ENCODE peak calls at places on chromosomes 1 and 21, in eight cellular contexts. I, U, R, B, N, P, W and T are unnamed samples.

GRCh38 chr1:31393463-31393862 is 19.6 kb upstream of the SERINC2 start:
- DNase-seq in I (no peak), U (no peak), R (no peak), B (no peak), N (no peak), P (no peak), W (no peak), T (no peak)

GRCh38 chr1:22317231-22317919 is 134.3 kb upstream of the ZBTB40 start:
- DNase-seq in I (no peak), U (no peak), R (no peak), B (no peak), N (peak), P (no peak), W (no peak), T (no peak)

GRCh38 chr1:159931101-159931816 is 6.0 kb upstream of the TAGLN2 start:
- DNase-seq in I (no peak), U (no peak), R (no peak), B (no peak), N (no peak), P (no peak), W (no peak), T (no peak)

GRCh38 chr21:36606292-36606982 is 92.5 kb upstream of the SIM2 start:
- DNase-seq in I (no peak), U (no peak), R (no peak), B (no peak), N (no peak), P (no peak), W (no peak), T (no peak)

GRCh38 chr1:2174348-2175054 is 20.1 kb downstream of the FAAP20 start:
- DNase-seq in I (peak), U (peak), R (peak), B (peak), N (peak), P (peak), W (no peak), T (peak)

GRCh38 chr1:224205438-224205840 is 22.4 kb downstream of the DEGS1 start:
- DNase-seq in I (no peak), U (peak), R (peak), B (no peak), N (no peak), P (no peak), W (no peak), T (peak)

GRCh38 chr1:231062500-231063270 is 22.6 kb upstream of the FAM89A start:
- DNase-seq in I (no peak), U (no peak), R (peak), B (no peak), N (no peak), P (no peak), W (no peak), T (no peak)

GRCh38 chr1:59520759-59521442 is 224.0 kb downstream of the FGGY start:
- DNase-seq in I (no peak), U (no peak), R (peak), B (peak), N (no peak), P (no peak), W (no peak), T (peak)

GRCh38 chr1:246893205-246893939 is 38.4 kb downstream of the AHCTF1 start:
- DNase-seq in I (no peak), U (no peak), R (no peak), B (no peak), N (no peak), P (no peak), W (no peak), T (no peak)

GRCh38 chr1:110336300-110337039 is 2.7 kb upstream of the RBM15 start:
- DNase-seq in I (peak), U (no peak), R (no peak), B (no peak), N (no peak), P (no peak), W (no peak), T (peak)

DNA sequence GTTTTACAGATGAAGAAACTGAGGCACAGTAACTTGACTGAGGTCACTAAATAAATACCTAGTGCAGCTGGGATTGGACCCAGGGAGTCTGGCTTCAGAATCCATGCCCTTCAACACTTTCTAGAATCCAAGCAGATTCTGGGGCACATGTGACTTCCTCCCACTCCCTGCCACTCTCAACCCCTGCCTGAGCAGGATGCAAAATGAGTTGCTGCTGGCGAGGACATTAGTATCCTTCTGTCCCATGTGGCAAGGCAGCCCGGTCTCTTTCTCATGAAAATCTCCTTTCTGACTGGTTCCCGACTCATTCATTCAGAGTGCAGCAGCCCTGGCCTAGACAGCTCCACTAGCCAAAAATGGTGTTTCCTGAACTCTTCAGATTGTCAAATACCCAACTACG is 28.4 kb downstream of the TNNT2 start:
- DNase-seq in I (no peak), U (no peak), R (no peak), B (no peak), N (no peak), P (no peak), W (no peak), T (no peak)
- TF ChIP-seq POLR2A in I (no peak), U (no peak), R (no peak), B (no peak), N (no peak), P (no peak), W (no peak), T (no peak)

GRCh38 chr1:173489149-173489600 is 12.0 kb downstream of the PRDX6 start:
- DNase-seq in I (no peak), U (peak), R (peak), B (no peak), N (no peak), P (no peak), W (no peak), T (no peak)
- TF ChIP-seq POLR2A in I (no peak), U (no peak), R (no peak), B (no peak), N (no peak), P (no peak), W (no peak), T (no peak)

DNA sequence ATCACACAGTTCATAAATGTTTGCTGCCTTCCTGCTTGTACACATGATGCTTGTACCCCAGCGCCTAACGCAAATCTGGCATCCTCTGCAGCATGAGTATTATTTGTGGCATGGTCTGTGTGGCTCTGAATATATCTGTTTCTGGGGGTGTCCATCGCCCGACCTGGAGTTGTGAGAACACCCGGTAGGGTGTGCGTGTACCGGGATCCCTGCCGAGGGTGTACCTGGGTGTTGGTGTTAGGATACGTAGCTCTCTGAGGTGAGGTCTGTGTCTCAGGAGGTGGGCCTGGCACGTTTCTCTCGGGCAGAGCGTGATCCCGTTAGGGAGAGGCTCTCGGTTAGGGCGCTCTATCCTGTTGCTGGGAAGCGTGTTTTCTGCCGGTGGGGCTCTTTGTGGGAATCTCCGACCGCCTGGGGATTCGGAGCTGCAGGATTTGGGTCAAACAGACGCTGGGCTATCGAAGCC is 10.4 kb upstream of the CDC20 start:
- DNase-seq in I (no peak), U (peak), R (no peak), B (no peak), N (no peak), P (no peak), W (no peak), T (no peak)
- TF ChIP-seq POLR2A in I (no peak), U (no peak), R (no peak), B (no peak), N (no peak), P (no peak), W (no peak), T (no peak)

GRCh38 chr1:117120774-117121588 is 568 bp downstream of the TRIM45 start:
- DNase-seq in I (no peak), U (peak), R (peak), B (no peak), N (no peak), P (no peak), W (no peak), T (peak)

GRCh38 chr1:117122297-117123025 is 912 bp upstream of the TRIM45 start:
- DNase-seq in I (no peak), U (no peak), R (no peak), B (no peak), N (no peak), P (no peak), W (no peak), T (no peak)

GRCh38 chr1:117118101-117118500 is 3.4 kb downstream of the TRIM45 start:
- DNase-seq in I (no peak), U (no peak), R (no peak), B (no peak), N (no peak), P (no peak), W (no peak), T (no peak)

GRCh38 chr1:117123274-117123673 is 1.7 kb upstream of the TRIM45 start:
- DNase-seq in I (no peak), U (no peak), R (no peak), B (no peak), N (no peak), P (no peak), W (no peak), T (no peak)

DNA sequence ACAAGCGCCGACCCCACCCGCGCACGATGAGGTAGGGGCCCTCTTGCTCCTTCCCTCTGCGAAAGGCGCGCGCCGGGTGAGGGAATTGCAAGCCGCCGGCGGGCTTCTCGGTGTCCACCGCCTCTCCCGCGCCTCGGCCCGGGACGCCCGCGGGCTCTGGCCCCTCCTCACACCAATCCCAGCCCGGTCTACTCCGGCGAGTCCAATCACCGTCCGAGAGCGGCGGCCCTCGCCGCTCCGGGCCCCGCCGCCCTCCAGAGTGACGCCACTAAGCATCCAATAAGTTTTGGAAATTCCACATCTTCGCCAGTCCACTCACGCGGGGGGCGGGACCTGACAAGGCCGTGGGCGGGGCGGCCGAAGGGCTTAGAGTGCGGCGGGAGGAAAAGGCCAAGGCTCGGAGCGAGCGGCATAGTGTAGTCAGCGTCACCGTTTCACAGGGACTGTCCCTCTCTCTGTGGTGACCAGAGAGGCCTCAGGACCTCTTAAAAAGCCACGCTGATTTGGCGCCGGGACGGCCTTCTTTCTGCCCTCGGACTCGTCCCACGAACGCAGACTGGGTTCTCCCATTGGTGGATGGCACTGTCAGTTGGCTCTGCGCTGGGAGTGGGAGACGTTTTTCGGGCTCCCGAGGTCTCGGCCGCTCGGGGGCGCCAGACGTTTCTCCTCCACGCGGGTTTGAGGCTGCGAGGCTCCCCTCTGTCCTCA is at the start of gene TRIM45:
- DNase-seq in I (peak), U (peak), R (peak), B (peak), N (peak), P (peak), W (peak), T (peak)
- TF ChIP-seq POLR2A in I (no peak), U (peak), R (peak), B (no peak), N (no peak), P (no peak), W (peak), T (no peak)

DNA sequence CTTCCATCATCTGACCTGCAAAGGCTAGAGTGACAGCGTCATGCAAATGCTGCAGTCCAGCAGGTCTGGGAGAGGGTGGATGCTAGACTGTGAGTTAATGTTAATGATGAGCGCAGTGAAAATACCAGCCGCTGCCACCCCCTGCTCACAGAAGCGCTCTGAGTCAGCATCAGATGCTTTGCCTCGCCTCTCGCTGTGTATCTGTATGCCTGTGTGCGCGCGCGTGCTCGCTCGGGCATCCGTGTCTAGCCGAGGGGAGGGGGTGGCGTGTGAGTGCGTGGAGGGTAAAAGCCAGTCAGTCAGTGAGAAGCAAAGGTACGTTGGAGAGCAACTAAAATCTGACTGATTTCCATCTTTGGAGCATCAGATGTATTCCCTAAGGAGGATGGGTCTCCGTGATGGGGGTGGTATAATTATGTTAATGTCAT is 858.7 kb downstream of the USP25 start:
- DNase-seq in I (peak), U (no peak), R (peak), B (peak), N (no peak), P (peak), W (peak), T (peak)
- TF ChIP-seq POLR2A in I (no peak), U (no peak), R (no peak), B (peak), N (no peak), P (no peak), W (peak), T (peak)

DNA sequence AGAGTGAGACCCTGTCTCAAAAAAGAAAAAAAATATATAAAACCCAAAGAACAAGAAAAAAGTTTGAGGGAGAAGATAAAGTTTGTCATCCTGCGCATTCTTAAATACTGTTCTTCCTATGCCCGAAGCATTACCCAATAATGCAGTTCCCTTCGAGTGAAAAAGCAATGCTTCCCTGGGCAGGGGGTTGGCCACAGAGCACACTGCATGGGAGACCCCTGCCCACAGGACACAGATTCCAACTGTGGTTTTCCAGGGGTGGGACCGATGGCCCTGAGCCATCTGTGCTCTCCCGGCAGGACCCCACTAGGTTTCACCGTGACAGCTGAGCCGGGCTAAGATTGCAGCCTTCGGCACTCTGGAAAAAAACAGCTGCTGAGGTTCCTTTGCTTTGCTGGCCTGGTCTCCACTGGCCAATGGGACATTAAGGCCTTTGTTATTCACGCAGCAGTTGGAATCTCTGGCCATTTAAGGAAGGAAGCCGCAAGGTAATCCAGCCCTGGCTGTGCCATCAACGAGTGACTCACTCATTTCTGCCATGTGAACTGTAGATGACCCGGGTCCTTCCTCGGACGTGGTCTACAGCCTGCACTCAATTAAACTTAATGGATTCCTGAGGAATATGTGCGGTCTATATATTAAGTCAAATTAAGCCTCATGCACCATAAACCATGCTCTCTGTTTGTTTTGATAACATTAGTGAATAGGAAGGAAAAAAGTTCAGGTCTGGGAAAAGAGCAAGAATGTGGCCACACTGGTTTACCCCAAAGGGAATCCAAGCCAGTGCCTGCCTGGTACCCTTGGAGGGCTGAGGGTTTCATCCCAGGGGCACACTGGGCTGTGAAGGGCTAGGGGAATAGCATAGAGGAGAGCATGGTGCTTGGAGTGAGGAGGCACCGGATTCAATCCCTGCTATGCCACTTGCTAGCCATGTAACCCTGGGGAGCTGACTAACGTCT is 163.2 kb downstream of the ZBTB18 start:
- DNase-seq in I (peak), U (peak), R (peak), B (peak), N (no peak), P (no peak), W (no peak), T (no peak)
- TF ChIP-seq POLR2A in I (no peak), U (no peak), R (no peak), B (peak), N (no peak), P (no peak), W (no peak), T (no peak)

DNA sequence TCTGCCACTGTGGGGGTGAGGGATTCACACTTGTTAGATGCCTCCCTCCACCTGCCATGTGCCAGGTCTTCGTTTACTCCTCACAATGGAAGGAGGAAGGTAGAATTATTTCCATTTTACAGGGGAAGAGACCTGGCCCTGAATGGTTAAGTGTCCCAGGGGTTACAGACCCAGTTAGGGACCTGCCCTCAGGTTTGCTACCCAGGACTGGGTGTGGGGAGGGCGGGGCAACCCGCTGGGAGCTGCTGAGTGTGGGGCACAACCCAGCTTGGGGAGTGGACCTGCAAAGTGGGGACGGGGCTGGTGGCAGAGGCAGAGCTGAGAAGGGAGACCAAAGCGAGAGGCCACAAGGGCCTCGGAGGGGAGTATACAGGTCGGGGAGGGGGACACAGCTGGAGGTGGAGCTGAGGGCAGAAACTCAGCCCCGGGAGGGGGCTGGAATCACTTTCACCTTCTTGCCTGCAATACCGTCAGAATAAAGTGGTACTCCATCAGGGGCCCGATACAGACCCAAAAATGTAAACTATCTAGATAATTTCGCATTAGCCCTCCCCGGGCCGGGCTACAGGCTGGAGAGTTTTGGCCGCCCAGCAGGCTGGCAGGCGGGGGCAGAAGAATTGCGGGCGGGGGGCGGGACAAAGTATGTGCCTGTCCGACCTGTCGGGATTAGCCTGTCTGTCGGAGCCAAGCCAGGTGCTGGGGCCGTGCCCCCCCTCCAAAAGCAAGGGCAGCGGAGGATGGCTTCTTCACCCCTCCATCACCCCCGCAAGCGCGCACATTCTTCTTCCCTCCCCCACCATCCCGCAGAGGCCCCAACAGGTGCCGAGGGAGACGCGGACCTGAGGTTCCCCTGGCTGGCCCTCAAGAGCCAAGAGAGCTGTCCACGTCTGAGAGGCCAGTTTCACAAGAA is 1.4 kb downstream of the RSPO1 start:
- DNase-seq in I (no peak), U (no peak), R (no peak), B (peak), N (no peak), P (no peak), W (no peak), T (no peak)
- TF ChIP-seq POLR2A in I (no peak), U (no peak), R (no peak), B (no peak), N (no peak), P (no peak), W (no peak), T (no peak)

DNA sequence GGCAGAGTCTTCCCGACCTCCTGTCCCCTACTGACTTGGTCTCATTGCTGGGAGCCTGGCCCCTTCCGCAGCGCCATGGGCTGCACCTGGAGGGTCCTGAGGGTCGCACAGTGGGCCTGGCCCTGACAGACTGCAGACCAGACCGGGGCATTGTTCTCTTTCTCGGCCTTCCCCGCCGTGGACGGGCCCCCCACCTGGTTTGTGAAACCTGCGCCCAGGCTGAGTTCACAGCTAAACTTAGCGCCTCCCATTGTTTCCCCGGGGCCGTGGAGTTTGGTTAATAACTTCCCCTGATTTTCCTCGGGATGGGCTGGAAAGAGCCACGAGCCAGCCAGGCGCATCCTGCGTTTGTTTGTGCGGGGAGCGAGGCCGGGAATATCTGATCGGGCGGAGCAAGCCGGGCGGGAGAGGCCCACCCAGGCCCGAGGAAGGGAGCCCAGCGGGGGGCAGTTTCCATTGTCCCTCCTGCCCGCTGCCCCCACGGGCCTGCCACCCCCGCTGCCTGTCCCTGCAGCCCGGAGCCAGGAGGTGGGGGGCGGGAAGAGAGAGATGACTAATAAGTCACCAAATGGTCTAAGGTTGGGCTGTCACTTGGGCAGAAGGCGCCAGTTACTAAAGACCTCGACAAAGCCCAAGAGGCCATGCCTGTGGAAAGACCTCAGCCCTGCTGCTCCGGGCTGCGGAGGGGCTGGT is 39.1 kb upstream of the ARHGEF16 start:
- DNase-seq in I (no peak), U (no peak), R (no peak), B (peak), N (no peak), P (no peak), W (no peak), T (no peak)
- TF ChIP-seq POLR2A in I (no peak), U (no peak), R (no peak), B (no peak), N (no peak), P (no peak), W (no peak), T (no peak)